ENCODE peak calls at places on chromosomes 3 and 15, in six cellular contexts. One of them, this sample, is unnamed.
A peak's percentile ranks its signal among the peaks of the same experiment; 100 is the strongest.

GRCh38 chr15:66780172-66780972 is 78.3 kb downstream of the SMAD6 start:
- DNase-seq in skeletal muscle cell: peak; percentile 53
- DNase-seq in AG10803: peak; percentile 81
- DNase-seq in LNCaP clone FGC: no peak
- DNase-seq in left ventricle myocardium inferior: no peak
- DNase-seq in Peyer's patch: peak; percentile 47
- DNase-seq in this sample: peak; percentile 91

GRCh38 chr15:100663550-100664335 is 61.4 kb downstream of the ASB7 start:
- DNase-seq in Peyer's patch: no peak
- DNase-seq in LNCaP clone FGC: no peak
- DNase-seq in AG10803: no peak
- DNase-seq in skeletal muscle cell: no peak
- DNase-seq in left ventricle myocardium inferior: no peak
- DNase-seq in this sample: no peak

GRCh38 chr15:45555914-45556608 is 31.1 kb upstream of the BLOC1S6 start:
- DNase-seq in skeletal muscle cell: no peak
- DNase-seq in LNCaP clone FGC: no peak
- DNase-seq in AG10803: no peak
- DNase-seq in left ventricle myocardium inferior: no peak
- DNase-seq in Peyer's patch: no peak
- DNase-seq in this sample: no peak

GRCh38 chr15:71044006-71044405 is 71.3 kb upstream of the THSD4 start:
- DNase-seq in Peyer's patch: no peak
- DNase-seq in LNCaP clone FGC: no peak
- DNase-seq in left ventricle myocardium inferior: no peak
- DNase-seq in AG10803: peak; percentile 29
- DNase-seq in skeletal muscle cell: peak; percentile 67
- DNase-seq in this sample: no peak

GRCh38 chr3:39639344-39640236 is 169.8 kb upstream of the MYRIP start:
- DNase-seq in Peyer's patch: no peak
- DNase-seq in AG10803: peak; percentile 90
- DNase-seq in skeletal muscle cell: peak; percentile 88
- DNase-seq in left ventricle myocardium inferior: no peak
- DNase-seq in LNCaP clone FGC: no peak
- DNase-seq in this sample: peak; percentile 65

GRCh38 chr3:45838466-45838865 is 3.5 kb downstream of the LZTFL1 start:
- DNase-seq in LNCaP clone FGC: no peak
- DNase-seq in AG10803: no peak
- DNase-seq in skeletal muscle cell: no peak
- DNase-seq in Peyer's patch: no peak
- DNase-seq in left ventricle myocardium inferior: no peak
- DNase-seq in this sample: no peak

GRCh38 chr3:15345608-15346137 is 13.3 kb upstream of the SH3BP5 start:
- DNase-seq in Peyer's patch: no peak
- DNase-seq in LNCaP clone FGC: no peak
- DNase-seq in AG10803: no peak
- DNase-seq in skeletal muscle cell: no peak
- DNase-seq in left ventricle myocardium inferior: no peak
- DNase-seq in this sample: no peak

GRCh38 chr3:161893972-161894371 is 397.4 kb downstream of the OTOL1 start:
- DNase-seq in skeletal muscle cell: peak; percentile 59
- DNase-seq in Peyer's patch: no peak
- DNase-seq in LNCaP clone FGC: no peak
- DNase-seq in AG10803: peak; percentile 55
- DNase-seq in left ventricle myocardium inferior: no peak
- DNase-seq in this sample: no peak

GRCh38 chr3:48001991-48002390 is 14.2 kb downstream of the MAP4 start:
- DNase-seq in Peyer's patch: no peak
- DNase-seq in left ventricle myocardium inferior: no peak
- DNase-seq in LNCaP clone FGC: no peak
- DNase-seq in AG10803: no peak
- DNase-seq in skeletal muscle cell: no peak
- DNase-seq in this sample: no peak

GRCh38 chr3:13135811-13136321 is 62.6 kb upstream of the IQSEC1 start:
- DNase-seq in AG10803: no peak
- DNase-seq in left ventricle myocardium inferior: no peak
- DNase-seq in skeletal muscle cell: no peak
- DNase-seq in Peyer's patch: peak; percentile 15
- DNase-seq in LNCaP clone FGC: no peak
- DNase-seq in this sample: no peak

GRCh38 chr15:62658498-62658897 is 384.0 kb upstream of the TPM1 start:
- DNase-seq in AG10803: no peak
- DNase-seq in skeletal muscle cell: no peak
- DNase-seq in LNCaP clone FGC: no peak
- DNase-seq in left ventricle myocardium inferior: no peak
- DNase-seq in Peyer's patch: no peak
- DNase-seq in this sample: no peak

GRCh38 chr15:37981781-37982180 is 47.3 kb downstream of the TMCO5A start:
- DNase-seq in Peyer's patch: no peak
- DNase-seq in LNCaP clone FGC: no peak
- DNase-seq in AG10803: peak; percentile 53
- DNase-seq in left ventricle myocardium inferior: no peak
- DNase-seq in skeletal muscle cell: peak; percentile 14
- DNase-seq in this sample: peak; percentile 11

GRCh38 chr3:37852097-37852496 is 9.6 kb upstream of the CTDSPL start:
- DNase-seq in skeletal muscle cell: peak; percentile 25
- DNase-seq in left ventricle myocardium inferior: no peak
- DNase-seq in Peyer's patch: no peak
- DNase-seq in LNCaP clone FGC: no peak
- DNase-seq in AG10803: peak; percentile 59
- DNase-seq in this sample: no peak

GRCh38 chr3:50189274-50189673 is 2.1 kb upstream of the GNAT1 start:
- DNase-seq in left ventricle myocardium inferior: peak; percentile 69
- DNase-seq in Peyer's patch: peak; percentile 83
- DNase-seq in AG10803: peak; percentile 83
- DNase-seq in skeletal muscle cell: peak; percentile 40
- DNase-seq in LNCaP clone FGC: peak; percentile 44
- DNase-seq in this sample: peak; percentile 72

GRCh38 chr3:37418357-37418756 is 244.0 kb upstream of the LRRFIP2 start:
- DNase-seq in LNCaP clone FGC: no peak
- DNase-seq in Peyer's patch: no peak
- DNase-seq in skeletal muscle cell: no peak
- DNase-seq in AG10803: no peak
- DNase-seq in left ventricle myocardium inferior: no peak
- DNase-seq in this sample: no peak

GRCh38 chr15:36688310-36689102 is 109.1 kb downstream of the CDIN1 start:
- DNase-seq in AG10803: peak; percentile 42
- DNase-seq in Peyer's patch: no peak
- DNase-seq in left ventricle myocardium inferior: no peak
- DNase-seq in LNCaP clone FGC: no peak
- DNase-seq in skeletal muscle cell: no peak
- DNase-seq in this sample: no peak

GRCh38 chr15:78934063-78935023 is 10.5 kb downstream of the CTSH start:
- DNase-seq in left ventricle myocardium inferior: no peak
- DNase-seq in skeletal muscle cell: no peak
- DNase-seq in LNCaP clone FGC: peak; percentile 87
- DNase-seq in Peyer's patch: no peak
- DNase-seq in AG10803: no peak
- DNase-seq in this sample: peak; percentile 56

GRCh38 chr15:36738817-36739216 is 159.4 kb downstream of the CDIN1 start:
- DNase-seq in LNCaP clone FGC: no peak
- DNase-seq in skeletal muscle cell: no peak
- DNase-seq in AG10803: no peak
- DNase-seq in left ventricle myocardium inferior: no peak
- DNase-seq in Peyer's patch: no peak
- DNase-seq in this sample: no peak

GRCh38 chr3:50316657-50317242 is 5.8 kb downstream of the HYAL2 start:
- DNase-seq in Peyer's patch: peak; percentile 90
- DNase-seq in left ventricle myocardium inferior: no peak
- DNase-seq in skeletal muscle cell: no peak
- DNase-seq in AG10803: no peak
- DNase-seq in LNCaP clone FGC: no peak
- DNase-seq in this sample: no peak

GRCh38 chr3:86973440-86973839 is 17.5 kb downstream of the VGLL3 start:
- DNase-seq in Peyer's patch: no peak
- DNase-seq in LNCaP clone FGC: no peak
- DNase-seq in skeletal muscle cell: peak; percentile 98
- DNase-seq in AG10803: peak; percentile 87
- DNase-seq in left ventricle myocardium inferior: no peak
- DNase-seq in this sample: peak; percentile 46

GRCh38 chr3:13612829-13613228 is 63.9 kb downstream of the FBLN2 start:
- DNase-seq in LNCaP clone FGC: no peak
- DNase-seq in AG10803: peak; percentile 53
- DNase-seq in skeletal muscle cell: no peak
- DNase-seq in Peyer's patch: no peak
- DNase-seq in left ventricle myocardium inferior: peak; percentile 62
- DNase-seq in this sample: no peak

GRCh38 chr3:11592460-11593298 is 51.0 kb downstream of the VGLL4 start:
- DNase-seq in Peyer's patch: no peak
- DNase-seq in skeletal muscle cell: no peak
- DNase-seq in AG10803: peak; percentile 56
- DNase-seq in left ventricle myocardium inferior: no peak
- DNase-seq in LNCaP clone FGC: no peak
- DNase-seq in this sample: no peak

GRCh38 chr15:23372284-23372683 is 17.7 kb downstream of the GOLGA8S start:
- DNase-seq in AG10803: no peak
- DNase-seq in left ventricle myocardium inferior: no peak
- DNase-seq in skeletal muscle cell: peak; percentile 0
- DNase-seq in Peyer's patch: no peak
- DNase-seq in LNCaP clone FGC: no peak
- DNase-seq in this sample: peak; percentile 84

GRCh38 chr3:65948833-65949573 is 89.7 kb downstream of the MAGI1 start:
- DNase-seq in LNCaP clone FGC: no peak
- DNase-seq in Peyer's patch: no peak
- DNase-seq in left ventricle myocardium inferior: no peak
- DNase-seq in AG10803: no peak
- DNase-seq in skeletal muscle cell: no peak
- DNase-seq in this sample: no peak

DNA sequence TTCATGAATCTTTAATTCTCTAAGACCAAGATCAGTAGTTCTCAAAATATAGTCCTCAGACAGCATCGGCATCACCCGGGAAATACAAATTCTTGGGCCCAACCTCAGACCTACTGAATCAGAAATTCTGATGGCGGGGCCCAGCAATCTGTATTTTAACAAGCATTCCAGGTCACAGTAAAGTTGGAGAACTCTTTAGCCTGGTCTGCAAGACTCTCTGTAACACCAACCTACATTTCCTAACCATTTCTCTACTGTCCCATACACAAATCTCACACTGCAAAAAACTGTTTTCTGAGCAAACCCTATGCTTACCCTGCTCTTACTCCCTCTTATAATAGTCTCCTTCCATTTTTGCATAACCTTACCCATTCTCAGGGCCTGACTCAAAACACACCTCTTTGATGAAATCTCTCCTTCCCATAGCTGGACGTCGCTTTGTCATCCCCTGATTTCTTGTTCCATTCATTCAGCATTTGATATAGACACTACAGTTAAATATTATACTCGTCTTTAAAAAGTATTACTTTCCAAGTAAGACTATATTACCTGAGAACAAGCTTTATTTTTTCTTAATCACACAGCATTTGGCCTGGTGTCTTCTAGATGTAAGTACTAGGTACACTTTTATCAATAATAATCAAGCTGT is 83.3 kb upstream of the MYO5C start:
- DNase-seq in LNCaP clone FGC: no peak
- DNase-seq in Peyer's patch: no peak
- DNase-seq in left ventricle myocardium inferior: no peak
- DNase-seq in skeletal muscle cell: no peak
- DNase-seq in AG10803: no peak
- DNase-seq in this sample: no peak
- H3K4me3 ChIP-seq in LNCaP clone FGC: no peak overlapping the region
- H3K4me3 ChIP-seq in Peyer's patch: no peak overlapping the region
- H3K4me3 ChIP-seq in left ventricle myocardium inferior: no peak overlapping the region
- H3K4me3 ChIP-seq in skeletal muscle cell: no peak overlapping the region
- H3K4me3 ChIP-seq in AG10803: no peak overlapping the region
- H3K4me3 ChIP-seq in this sample: no peak overlapping the region

DNA sequence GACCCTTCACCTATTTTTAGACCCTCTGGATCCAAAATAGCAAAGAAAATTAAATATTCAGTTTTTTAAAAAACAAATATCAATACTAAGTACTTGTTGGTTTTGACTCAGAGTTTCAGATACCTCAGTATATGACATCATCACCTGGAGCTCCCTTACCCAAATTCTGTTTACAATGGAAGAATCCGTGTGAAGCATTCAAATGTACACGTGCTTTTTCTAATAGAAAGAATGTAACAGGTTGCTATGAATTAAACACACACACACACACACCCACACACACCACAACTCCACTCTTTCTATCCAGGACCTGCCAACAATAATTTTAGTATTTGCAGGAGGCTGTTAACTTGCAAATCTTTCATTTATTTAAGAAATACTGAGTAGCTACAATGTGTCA is 221.8 kb downstream of the THRB start:
- DNase-seq in Peyer's patch: no peak
- DNase-seq in left ventricle myocardium inferior: no peak
- DNase-seq in LNCaP clone FGC: peak; percentile 18
- DNase-seq in AG10803: no peak
- DNase-seq in skeletal muscle cell: no peak
- DNase-seq in this sample: no peak
- H3K4me3 ChIP-seq in Peyer's patch: no peak overlapping the region
- H3K4me3 ChIP-seq in left ventricle myocardium inferior: no peak overlapping the region
- H3K4me3 ChIP-seq in LNCaP clone FGC: no peak overlapping the region
- H3K4me3 ChIP-seq in AG10803: no peak overlapping the region
- H3K4me3 ChIP-seq in skeletal muscle cell: no peak overlapping the region
- H3K4me3 ChIP-seq in this sample: no peak overlapping the region

DNA sequence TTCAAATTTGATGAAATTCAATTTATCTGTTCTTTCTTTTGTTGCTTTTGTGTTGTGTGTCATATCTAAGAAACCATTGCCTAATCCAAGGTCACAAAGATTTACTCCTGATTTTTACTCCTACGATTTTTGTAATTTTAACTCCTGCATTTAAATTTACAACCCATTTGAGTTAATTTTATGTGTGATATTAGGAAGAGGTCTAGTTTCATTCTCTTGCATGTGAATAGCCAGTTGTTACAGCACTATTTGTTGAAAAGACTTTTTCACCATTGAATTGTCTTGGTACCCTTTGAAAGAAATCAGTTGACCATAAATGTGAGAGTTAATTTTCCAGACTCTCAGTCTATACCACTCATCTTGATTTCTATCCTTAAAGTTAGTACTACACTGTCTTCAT is 23.9 kb downstream of the CRTAP start:
- DNase-seq in AG10803: no peak
- DNase-seq in skeletal muscle cell: no peak
- DNase-seq in left ventricle myocardium inferior: no peak
- DNase-seq in LNCaP clone FGC: no peak
- DNase-seq in Peyer's patch: no peak
- DNase-seq in this sample: no peak
- H3K4me3 ChIP-seq in AG10803: no peak overlapping the region
- H3K4me3 ChIP-seq in skeletal muscle cell: no peak overlapping the region
- H3K4me3 ChIP-seq in left ventricle myocardium inferior: no peak overlapping the region
- H3K4me3 ChIP-seq in LNCaP clone FGC: no peak overlapping the region
- H3K4me3 ChIP-seq in Peyer's patch: no peak overlapping the region
- H3K4me3 ChIP-seq in this sample: no peak overlapping the region

DNA sequence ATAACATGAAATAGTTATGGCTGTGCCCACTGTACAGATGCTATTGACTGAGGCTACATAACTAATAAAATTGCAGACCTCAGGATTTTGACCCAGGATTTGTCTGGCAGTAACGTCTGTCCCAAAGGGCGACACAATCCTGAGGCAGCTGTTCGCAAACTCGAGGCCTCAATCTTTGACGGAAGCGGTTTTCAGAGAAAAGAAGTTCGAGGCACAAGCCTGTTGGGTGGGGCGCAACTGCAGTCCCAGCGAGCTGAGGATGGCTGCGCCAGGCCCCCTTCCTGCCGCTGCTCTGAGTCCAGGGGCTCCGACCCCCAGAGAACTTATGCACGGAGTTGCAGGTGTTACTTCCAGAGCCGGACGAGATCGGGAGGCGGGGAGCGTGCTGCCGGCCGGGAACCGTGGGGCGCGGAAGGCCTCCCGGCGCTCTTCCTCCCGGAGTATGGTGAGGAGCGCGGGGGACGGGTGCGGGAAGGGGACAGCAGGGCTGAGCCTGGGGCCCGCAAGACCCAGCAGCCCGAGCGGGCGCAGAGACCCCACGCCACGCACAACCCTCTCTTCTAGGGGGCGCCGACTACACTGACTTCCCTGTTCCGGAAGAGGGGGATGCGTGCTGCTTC is at the start of gene PARP15:
- DNase-seq in skeletal muscle cell: no peak
- DNase-seq in AG10803: no peak
- DNase-seq in Peyer's patch: peak; percentile 51
- DNase-seq in LNCaP clone FGC: no peak
- DNase-seq in left ventricle myocardium inferior: no peak
- DNase-seq in this sample: peak; percentile 1
- H3K4me3 ChIP-seq in skeletal muscle cell: peak within 1 kb of the TSS; percentile 48
- H3K4me3 ChIP-seq in AG10803: peak within 1 kb of the TSS; percentile 53
- H3K4me3 ChIP-seq in Peyer's patch: peak within 1 kb of the TSS; percentile 58
- H3K4me3 ChIP-seq in LNCaP clone FGC: no peak within 1 kb of the TSS
- H3K4me3 ChIP-seq in left ventricle myocardium inferior: peak within 1 kb of the TSS; percentile 70
- H3K4me3 ChIP-seq in this sample: no peak within 1 kb of the TSS

This sample was measured in MG63.